ENCODE peak calls at places on chromosome 14, in nine cellular contexts. One of them, this sample, is unnamed. For H3K4me1, the result is how much of the 10 kb centered on the place peaks cover.

GRCh38 chr14:93712838-93713724 is 75.2 kb downstream of the PRIMA1 start:
- DNase-seq in A549: no peak
- DNase-seq in esophagus squamous epithelium: no peak
- DNase-seq in neural progenitor cell: no peak
- DNase-seq in left lung: no peak
- DNase-seq in heart left ventricle: no peak
- DNase-seq in adrenal gland: no peak
- DNase-seq in hepatocyte: no peak
- DNase-seq in effector memory CD4-positive, alpha-beta T cell: no peak
- DNase-seq in this sample: no peak

GRCh38 chr14:69259176-69259530 is 805 bp upstream of the GALNT16 start:
- DNase-seq in A549: no peak
- DNase-seq in esophagus squamous epithelium: no peak
- DNase-seq in neural progenitor cell: no peak
- DNase-seq in left lung: no peak
- DNase-seq in heart left ventricle: no peak
- DNase-seq in adrenal gland: no peak
- DNase-seq in hepatocyte: no peak
- DNase-seq in effector memory CD4-positive, alpha-beta T cell: no peak
- DNase-seq in this sample: no peak

GRCh38 chr14:19920021-19920657 is at the start of gene OR4K5:
- DNase-seq in A549: no peak
- DNase-seq in esophagus squamous epithelium: no peak
- DNase-seq in neural progenitor cell: no peak
- DNase-seq in left lung: no peak
- DNase-seq in heart left ventricle: no peak
- DNase-seq in adrenal gland: no peak
- DNase-seq in hepatocyte: no peak
- DNase-seq in effector memory CD4-positive, alpha-beta T cell: no peak
- DNase-seq in this sample: no peak

GRCh38 chr14:51821822-51822221 is 38.6 kb upstream of the GNG2 start:
- DNase-seq in A549: no peak
- DNase-seq in esophagus squamous epithelium: no peak
- DNase-seq in neural progenitor cell: no peak
- DNase-seq in left lung: no peak
- DNase-seq in heart left ventricle: no peak
- DNase-seq in adrenal gland: no peak
- DNase-seq in hepatocyte: no peak
- DNase-seq in effector memory CD4-positive, alpha-beta T cell: no peak
- DNase-seq in this sample: no peak

GRCh38 chr14:20179880-20180279 is 10.8 kb upstream of the OR11G2 start:
- DNase-seq in A549: no peak
- DNase-seq in esophagus squamous epithelium: no peak
- DNase-seq in neural progenitor cell: no peak
- DNase-seq in left lung: no peak
- DNase-seq in heart left ventricle: no peak
- DNase-seq in adrenal gland: no peak
- DNase-seq in hepatocyte: no peak
- DNase-seq in effector memory CD4-positive, alpha-beta T cell: no peak
- DNase-seq in this sample: no peak

GRCh38 chr14:20606190-20606901 is 15.2 kb upstream of the RNASE12 start:
- DNase-seq in A549: peak
- DNase-seq in esophagus squamous epithelium: no peak
- DNase-seq in neural progenitor cell: peak
- DNase-seq in left lung: no peak
- DNase-seq in heart left ventricle: no peak
- DNase-seq in adrenal gland: peak
- DNase-seq in hepatocyte: peak
- DNase-seq in effector memory CD4-positive, alpha-beta T cell: no peak
- DNase-seq in this sample: no peak

GRCh38 chr14:95505030-95505589 is 11.3 kb downstream of the SYNE3 start:
- DNase-seq in A549: no peak
- DNase-seq in esophagus squamous epithelium: no peak
- DNase-seq in neural progenitor cell: no peak
- DNase-seq in left lung: no peak
- DNase-seq in heart left ventricle: no peak
- DNase-seq in adrenal gland: no peak
- DNase-seq in hepatocyte: no peak
- DNase-seq in effector memory CD4-positive, alpha-beta T cell: no peak
- DNase-seq in this sample: no peak

GRCh38 chr14:96126339-96126770 is 78.3 kb upstream of the BDKRB2 start:
- DNase-seq in A549: no peak
- DNase-seq in esophagus squamous epithelium: no peak
- DNase-seq in neural progenitor cell: no peak
- DNase-seq in left lung: no peak
- DNase-seq in heart left ventricle: no peak
- DNase-seq in adrenal gland: no peak
- DNase-seq in hepatocyte: no peak
- DNase-seq in effector memory CD4-positive, alpha-beta T cell: no peak
- DNase-seq in this sample: no peak

GRCh38 chr14:24367506-24368214 is at the start of gene NFATC4:
- DNase-seq in A549: peak
- DNase-seq in esophagus squamous epithelium: no peak
- DNase-seq in neural progenitor cell: peak
- DNase-seq in left lung: peak
- DNase-seq in heart left ventricle: peak
- DNase-seq in adrenal gland: peak
- DNase-seq in hepatocyte: peak
- DNase-seq in effector memory CD4-positive, alpha-beta T cell: no peak
- DNase-seq in this sample: no peak

GRCh38 chr14:24900281-24900868 is 149.6 kb downstream of the STXBP6 start:
- DNase-seq in A549: no peak
- DNase-seq in esophagus squamous epithelium: no peak
- DNase-seq in neural progenitor cell: no peak
- DNase-seq in left lung: no peak
- DNase-seq in heart left ventricle: no peak
- DNase-seq in adrenal gland: no peak
- DNase-seq in hepatocyte: no peak
- DNase-seq in effector memory CD4-positive, alpha-beta T cell: no peak
- DNase-seq in this sample: no peak

GRCh38 chr14:31843361-31844091 is 233.6 kb upstream of the ARHGAP5 start:
- DNase-seq in A549: no peak
- DNase-seq in esophagus squamous epithelium: no peak
- DNase-seq in neural progenitor cell: no peak
- DNase-seq in left lung: no peak
- DNase-seq in heart left ventricle: no peak
- DNase-seq in adrenal gland: no peak
- DNase-seq in hepatocyte: no peak
- DNase-seq in effector memory CD4-positive, alpha-beta T cell: no peak
- DNase-seq in this sample: no peak

GRCh38 chr14:63388766-63389431 is 70.2 kb upstream of the GPHB5 start:
- DNase-seq in A549: peak
- DNase-seq in esophagus squamous epithelium: no peak
- DNase-seq in neural progenitor cell: peak
- DNase-seq in left lung: peak
- DNase-seq in heart left ventricle: peak
- DNase-seq in adrenal gland: peak
- DNase-seq in hepatocyte: peak
- DNase-seq in effector memory CD4-positive, alpha-beta T cell: peak
- DNase-seq in this sample: peak

GRCh38 chr14:34665785-34666425 is 36.0 kb upstream of the SNX6 start:
- DNase-seq in A549: peak
- DNase-seq in esophagus squamous epithelium: no peak
- DNase-seq in neural progenitor cell: no peak
- DNase-seq in left lung: peak
- DNase-seq in heart left ventricle: peak
- DNase-seq in adrenal gland: peak
- DNase-seq in hepatocyte: peak
- DNase-seq in effector memory CD4-positive, alpha-beta T cell: no peak
- DNase-seq in this sample: no peak

GRCh38 chr14:105128059-105128458 is 40.5 kb downstream of the JAG2 start:
- DNase-seq in A549: no peak
- DNase-seq in esophagus squamous epithelium: no peak
- DNase-seq in neural progenitor cell: no peak
- DNase-seq in left lung: no peak
- DNase-seq in heart left ventricle: no peak
- DNase-seq in adrenal gland: no peak
- DNase-seq in hepatocyte: no peak
- DNase-seq in effector memory CD4-positive, alpha-beta T cell: no peak
- DNase-seq in this sample: no peak

GRCh38 chr14:68464716-68465115 is 328.2 kb downstream of the ZFP36L1 start:
- DNase-seq in A549: peak
- DNase-seq in esophagus squamous epithelium: no peak
- DNase-seq in neural progenitor cell: no peak
- DNase-seq in left lung: no peak
- DNase-seq in heart left ventricle: no peak
- DNase-seq in adrenal gland: no peak
- DNase-seq in hepatocyte: no peak
- DNase-seq in effector memory CD4-positive, alpha-beta T cell: no peak
- DNase-seq in this sample: no peak

GRCh38 chr14:22039938-22040780 is 366.5 kb upstream of the OR4E1 start:
- DNase-seq in A549: peak
- DNase-seq in esophagus squamous epithelium: no peak
- DNase-seq in neural progenitor cell: no peak
- DNase-seq in left lung: no peak
- DNase-seq in heart left ventricle: no peak
- DNase-seq in adrenal gland: no peak
- DNase-seq in hepatocyte: peak
- DNase-seq in effector memory CD4-positive, alpha-beta T cell: no peak
- DNase-seq in this sample: peak

GRCh38 chr14:95774265-95775160 is 60.6 kb upstream of the TCL1A start:
- DNase-seq in A549: peak
- DNase-seq in esophagus squamous epithelium: no peak
- DNase-seq in neural progenitor cell: peak
- DNase-seq in left lung: no peak
- DNase-seq in heart left ventricle: no peak
- DNase-seq in adrenal gland: peak
- DNase-seq in hepatocyte: peak
- DNase-seq in effector memory CD4-positive, alpha-beta T cell: peak
- DNase-seq in this sample: no peak

GRCh38 chr14:76174982-76175381 is 23.3 kb downstream of the GPATCH2L start:
- DNase-seq in A549: no peak
- DNase-seq in esophagus squamous epithelium: no peak
- DNase-seq in neural progenitor cell: no peak
- DNase-seq in left lung: no peak
- DNase-seq in heart left ventricle: no peak
- DNase-seq in adrenal gland: no peak
- DNase-seq in hepatocyte: no peak
- DNase-seq in effector memory CD4-positive, alpha-beta T cell: no peak
- DNase-seq in this sample: no peak
- H3K4me1 ChIP-seq in A549: under half
- H3K4me1 ChIP-seq in esophagus squamous epithelium: under half
- H3K4me1 ChIP-seq in neural progenitor cell: under half
- H3K4me1 ChIP-seq in left lung: under half
- H3K4me1 ChIP-seq in heart left ventricle: under half
- H3K4me1 ChIP-seq in adrenal gland: under half
- H3K4me1 ChIP-seq in hepatocyte: under half
- H3K4me1 ChIP-seq in effector memory CD4-positive, alpha-beta T cell: under half
- H3K4me1 ChIP-seq in this sample: under half

DNA sequence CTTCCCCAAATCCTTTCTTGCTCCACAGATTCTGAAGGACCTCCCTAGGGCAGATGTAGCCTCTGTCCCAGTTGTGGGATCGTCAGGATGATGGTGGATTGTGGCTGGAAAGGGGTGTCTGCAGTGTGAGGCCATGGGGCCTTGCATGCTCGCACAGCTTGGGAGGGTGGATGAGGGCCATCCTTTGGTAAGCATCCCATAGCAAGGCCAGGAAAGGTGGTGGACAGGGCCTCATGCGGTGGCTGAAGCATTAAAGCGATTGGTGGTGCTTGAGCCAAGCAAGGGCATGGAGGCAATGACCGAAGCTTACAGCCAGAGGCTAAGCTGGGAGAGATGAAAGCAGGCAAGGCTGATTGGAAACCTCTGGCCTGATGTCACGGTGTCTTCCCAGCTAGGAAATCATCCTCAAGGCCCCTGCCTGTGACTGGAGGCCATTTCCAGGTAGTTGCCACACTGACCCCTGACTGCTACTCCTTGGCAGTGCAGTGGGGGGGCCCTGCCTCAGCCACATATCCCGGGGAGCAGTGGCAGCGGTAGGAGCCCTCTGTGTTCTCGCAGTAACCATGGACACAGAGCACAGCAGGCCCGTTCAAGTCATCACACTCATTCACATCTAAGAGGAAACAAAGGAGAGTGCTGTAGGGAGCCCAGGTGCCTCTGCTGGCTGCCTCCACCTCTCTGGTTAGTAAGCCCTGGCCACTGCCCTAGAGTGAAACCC is 7.0 kb downstream of the ISCA2 start:
- DNase-seq in A549: no peak
- DNase-seq in esophagus squamous epithelium: no peak
- DNase-seq in neural progenitor cell: peak
- DNase-seq in left lung: no peak
- DNase-seq in heart left ventricle: no peak
- DNase-seq in adrenal gland: no peak
- DNase-seq in hepatocyte: no peak
- DNase-seq in effector memory CD4-positive, alpha-beta T cell: no peak
- DNase-seq in this sample: no peak
- H3K27ac ChIP-seq in A549: peak
- H3K27ac ChIP-seq in esophagus squamous epithelium: no peak
- H3K27ac ChIP-seq in neural progenitor cell: peak
- H3K27ac ChIP-seq in left lung: no peak
- H3K27ac ChIP-seq in heart left ventricle: no peak
- H3K27ac ChIP-seq in adrenal gland: no peak
- H3K27ac ChIP-seq in hepatocyte: no peak
- H3K27ac ChIP-seq in effector memory CD4-positive, alpha-beta T cell: no peak
- H3K27ac ChIP-seq in this sample: no peak

DNA sequence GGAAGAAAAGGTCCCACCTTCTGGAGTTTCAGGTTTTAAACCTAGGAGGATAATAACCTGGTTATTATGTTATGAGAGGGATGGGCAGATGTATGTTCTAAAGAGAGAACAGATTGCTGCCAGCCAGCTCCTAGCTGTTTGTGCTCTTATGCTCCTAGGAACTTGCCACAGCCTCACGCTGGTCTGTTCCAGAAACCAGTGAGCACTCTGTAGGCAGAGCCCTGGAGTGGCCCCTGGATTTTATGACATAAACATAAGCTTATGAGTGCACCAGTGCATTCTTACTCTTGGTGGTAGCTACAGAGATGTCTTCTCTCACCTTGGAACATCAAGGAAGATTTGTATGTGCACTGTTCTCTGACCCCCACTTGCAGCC is 27.7 kb downstream of the KLC1 start:
- DNase-seq in A549: no peak
- DNase-seq in esophagus squamous epithelium: no peak
- DNase-seq in neural progenitor cell: no peak
- DNase-seq in left lung: no peak
- DNase-seq in heart left ventricle: no peak
- DNase-seq in adrenal gland: no peak
- DNase-seq in hepatocyte: no peak
- DNase-seq in effector memory CD4-positive, alpha-beta T cell: no peak
- DNase-seq in this sample: no peak
- H3K4me1 ChIP-seq in A549: under half
- H3K4me1 ChIP-seq in esophagus squamous epithelium: under half
- H3K4me1 ChIP-seq in neural progenitor cell: under half
- H3K4me1 ChIP-seq in left lung: half or more
- H3K4me1 ChIP-seq in heart left ventricle: under half
- H3K4me1 ChIP-seq in adrenal gland: under half
- H3K4me1 ChIP-seq in hepatocyte: under half
- H3K4me1 ChIP-seq in effector memory CD4-positive, alpha-beta T cell: under half
- H3K4me1 ChIP-seq in this sample: under half

DNA sequence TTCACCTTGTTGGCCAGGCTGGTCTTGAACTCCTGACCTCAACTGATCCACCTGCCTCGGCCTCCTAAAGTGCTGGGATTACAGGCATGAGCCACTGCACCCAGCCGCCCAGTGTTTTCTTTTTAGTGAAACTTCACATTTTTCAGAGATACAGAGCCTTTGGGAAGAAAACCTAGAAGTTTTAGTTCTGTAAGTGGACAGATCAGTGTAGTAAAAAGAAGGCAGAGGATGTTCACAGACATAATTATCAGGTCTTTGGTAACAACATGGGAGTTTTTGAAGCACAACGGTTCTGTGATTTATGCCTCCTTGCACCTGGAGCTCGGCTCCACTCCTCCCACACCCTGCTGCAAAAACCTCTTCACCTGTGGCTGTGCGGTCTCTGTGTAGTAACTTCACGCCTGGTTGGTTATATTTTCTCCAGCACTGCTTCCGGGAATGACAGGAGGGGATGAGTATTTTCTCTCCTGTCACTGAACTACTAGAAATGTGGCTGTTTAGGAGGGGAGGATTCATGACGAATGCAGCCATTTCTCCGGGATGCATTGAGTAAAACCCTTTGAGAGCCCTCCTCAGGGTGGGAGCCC is 67.0 kb downstream of the ARF6 start:
- DNase-seq in A549: no peak
- DNase-seq in esophagus squamous epithelium: no peak
- DNase-seq in neural progenitor cell: no peak
- DNase-seq in left lung: no peak
- DNase-seq in heart left ventricle: no peak
- DNase-seq in adrenal gland: no peak
- DNase-seq in hepatocyte: no peak
- DNase-seq in effector memory CD4-positive, alpha-beta T cell: no peak
- DNase-seq in this sample: no peak
- H3K27ac ChIP-seq in A549: peak
- H3K27ac ChIP-seq in esophagus squamous epithelium: peak
- H3K27ac ChIP-seq in neural progenitor cell: no peak
- H3K27ac ChIP-seq in left lung: no peak
- H3K27ac ChIP-seq in heart left ventricle: no peak
- H3K27ac ChIP-seq in adrenal gland: no peak
- H3K27ac ChIP-seq in hepatocyte: peak
- H3K27ac ChIP-seq in effector memory CD4-positive, alpha-beta T cell: no peak
- H3K27ac ChIP-seq in this sample: no peak